ENCODE peak calls at places on chromosomes 4 and X, in five cellular contexts. One of them, this sample, is unnamed.

GRCh38 chr4:85761803-85762202 is 286.9 kb downstream of the ARHGAP24 start:
- DNase-seq in endothelial cell: no peak
- DNase-seq in NCI-H1092: no peak
- DNase-seq in fibroblast of pulmonary artery: peak
- DNase-seq in GM12865: no peak
- DNase-seq in this sample: no peak

GRCh38 chrX:14964500-14964899 is 91.3 kb downstream of the MOSPD2 start:
- DNase-seq in endothelial cell: no peak
- DNase-seq in NCI-H1092: no peak
- DNase-seq in fibroblast of pulmonary artery: peak
- DNase-seq in GM12865: no peak
- DNase-seq in this sample: no peak

GRCh38 chrX:39452404-39452803 is 645.4 kb downstream of the BCOR start:
- DNase-seq in endothelial cell: no peak
- DNase-seq in NCI-H1092: no peak
- DNase-seq in fibroblast of pulmonary artery: no peak
- DNase-seq in GM12865: no peak
- DNase-seq in this sample: no peak

GRCh38 chr4:143025111-143025704 is 159.5 kb upstream of the USP38 start:
- DNase-seq in endothelial cell: peak
- DNase-seq in NCI-H1092: no peak
- DNase-seq in fibroblast of pulmonary artery: peak
- DNase-seq in GM12865: peak
- DNase-seq in this sample: no peak

GRCh38 chr4:95572304-95572991 is 23.7 kb upstream of the UNC5C start:
- DNase-seq in endothelial cell: peak
- DNase-seq in NCI-H1092: no peak
- DNase-seq in fibroblast of pulmonary artery: peak
- DNase-seq in GM12865: no peak
- DNase-seq in this sample: no peak

GRCh38 chrX:48908600-48908999 is 2.8 kb downstream of the SLC35A2 start:
- DNase-seq in endothelial cell: no peak
- DNase-seq in NCI-H1092: no peak
- DNase-seq in fibroblast of pulmonary artery: no peak
- DNase-seq in GM12865: no peak
- DNase-seq in this sample: no peak

GRCh38 chrX:120813982-120814381 is 61.7 kb downstream of the CT47B1 start:
- DNase-seq in endothelial cell: no peak
- DNase-seq in NCI-H1092: no peak
- DNase-seq in fibroblast of pulmonary artery: no peak
- DNase-seq in GM12865: no peak
- DNase-seq in this sample: no peak

GRCh38 chr4:82864336-82865001 is 26.5 kb downstream of the SEC31A start:
- DNase-seq in endothelial cell: no peak
- DNase-seq in NCI-H1092: no peak
- DNase-seq in fibroblast of pulmonary artery: no peak
- DNase-seq in GM12865: no peak
- DNase-seq in this sample: no peak

GRCh38 chr4:74096265-74096980 is 2.6 kb downstream of the CXCL2 start:
- DNase-seq in endothelial cell: no peak
- DNase-seq in NCI-H1092: no peak
- DNase-seq in fibroblast of pulmonary artery: peak
- DNase-seq in GM12865: no peak
- DNase-seq in this sample: no peak

GRCh38 chrX:29487214-29487613 is 728.1 kb upstream of the MAGEB2 start:
- DNase-seq in endothelial cell: no peak
- DNase-seq in NCI-H1092: no peak
- DNase-seq in fibroblast of pulmonary artery: no peak
- DNase-seq in GM12865: no peak
- DNase-seq in this sample: no peak

GRCh38 chrX:66150188-66150587 is 13.9 kb upstream of the HEPH start:
- DNase-seq in endothelial cell: no peak
- DNase-seq in NCI-H1092: no peak
- DNase-seq in fibroblast of pulmonary artery: peak
- DNase-seq in GM12865: no peak
- DNase-seq in this sample: no peak

GRCh38 chr4:107220976-107221375 is 184.9 kb upstream of the DKK2 start:
- DNase-seq in endothelial cell: no peak
- DNase-seq in NCI-H1092: no peak
- DNase-seq in fibroblast of pulmonary artery: peak
- DNase-seq in GM12865: no peak
- DNase-seq in this sample: no peak

GRCh38 chr4:8747896-8748575 is 123.6 kb downstream of the HMX1 start:
- DNase-seq in endothelial cell: no peak
- DNase-seq in NCI-H1092: no peak
- DNase-seq in fibroblast of pulmonary artery: no peak
- DNase-seq in GM12865: no peak
- DNase-seq in this sample: no peak

GRCh38 chr4:47668810-47669408 is 169.0 kb downstream of the CORIN start:
- DNase-seq in endothelial cell: peak
- DNase-seq in NCI-H1092: peak
- DNase-seq in fibroblast of pulmonary artery: peak
- DNase-seq in GM12865: peak
- DNase-seq in this sample: no peak

GRCh38 chrX:100410901-100411801 is 1.1 kb upstream of the PCDH19 start:
- DNase-seq in endothelial cell: no peak
- DNase-seq in NCI-H1092: no peak
- DNase-seq in fibroblast of pulmonary artery: no peak
- DNase-seq in GM12865: no peak
- DNase-seq in this sample: no peak

GRCh38 chr4:128061566-128062536 is 739 bp downstream of the LARP1B start:
- DNase-seq in endothelial cell: peak
- DNase-seq in NCI-H1092: peak
- DNase-seq in fibroblast of pulmonary artery: peak
- DNase-seq in GM12865: peak
- DNase-seq in this sample: peak

GRCh38 chr4:61540944-61541343 is 340.8 kb downstream of the ADGRL3 start:
- DNase-seq in endothelial cell: no peak
- DNase-seq in NCI-H1092: no peak
- DNase-seq in fibroblast of pulmonary artery: no peak
- DNase-seq in GM12865: no peak
- DNase-seq in this sample: no peak

GRCh38 chr4:72786401-72786990 is 217.5 kb upstream of the ADAMTS3 start:
- DNase-seq in endothelial cell: no peak
- DNase-seq in NCI-H1092: no peak
- DNase-seq in fibroblast of pulmonary artery: no peak
- DNase-seq in GM12865: no peak
- DNase-seq in this sample: no peak

GRCh38 chr4:98604723-98605122 is 53.7 kb downstream of the TSPAN5 start:
- DNase-seq in endothelial cell: no peak
- DNase-seq in NCI-H1092: no peak
- DNase-seq in fibroblast of pulmonary artery: peak
- DNase-seq in GM12865: no peak
- DNase-seq in this sample: no peak

GRCh38 chrX:63740382-63740781 is 44.6 kb downstream of the ARHGEF9 start:
- DNase-seq in endothelial cell: no peak
- DNase-seq in NCI-H1092: no peak
- DNase-seq in fibroblast of pulmonary artery: no peak
- DNase-seq in GM12865: peak
- DNase-seq in this sample: no peak

GRCh38 chr4:185589067-185589844 is 53.9 kb upstream of the PDLIM3 start:
- DNase-seq in endothelial cell: no peak
- DNase-seq in NCI-H1092: no peak
- DNase-seq in fibroblast of pulmonary artery: peak
- DNase-seq in GM12865: no peak
- DNase-seq in this sample: no peak